ENCODE peak calls at places on chromosomes 12 and 14, in six cellular contexts. R, O, H, F, J and B are unnamed samples.

GRCh38 chr14:34387974-34388533 is 74.0 kb downstream of the SPTSSA start:
- DNase-seq in R (no peak), O (no peak), H (peak; percentile 36), F (no peak), J (no peak), B (peak; percentile 5)

GRCh38 chr12:95607642-95608041 is 56.4 kb upstream of the USP44 start:
- DNase-seq in R (no peak), O (peak; percentile 67), H (no peak), F (no peak), J (no peak), B (no peak)

GRCh38 chr14:101105045-101105444 is 201.5 kb upstream of the RTL1 start:
- DNase-seq in R (no peak), O (no peak), H (no peak), F (no peak), J (no peak), B (no peak)

GRCh38 chr12:3634348-3634747 is 118.6 kb downstream of the CRACR2A start:
- DNase-seq in R (no peak), O (no peak), H (no peak), F (no peak), J (no peak), B (no peak)

GRCh38 chr12:54050479-54050805 is 3.2 kb upstream of the HOXC4 start:
- DNase-seq in R (no peak), O (no peak), H (no peak), F (no peak), J (no peak), B (no peak)

GRCh38 chr12:109762673-109763191 is 49.1 kb downstream of the FAM222A start:
- DNase-seq in R (no peak), O (no peak), H (no peak), F (no peak), J (peak; percentile 27), B (no peak)

GRCh38 chr12:3077572-3078081 is 448 bp downstream of the TSPAN9 start:
- DNase-seq in R (no peak), O (no peak), H (peak; percentile 36), F (no peak), J (no peak), B (no peak)

GRCh38 chr12:109130755-109131521 is 14.6 kb downstream of the ACACB start:
- DNase-seq in R (no peak), O (peak; percentile 11), H (no peak), F (no peak), J (no peak), B (no peak)

GRCh38 chr14:93939304-93940229 is 12.4 kb downstream of the FAM181A start:
- DNase-seq in R (peak; percentile 41), O (peak; percentile 65), H (peak; percentile 47), F (no peak), J (peak; percentile 96), B (peak; percentile 36)

GRCh38 chr12:111937429-111937828 is 75.5 kb downstream of the TMEM116 start:
- DNase-seq in R (no peak), O (no peak), H (peak; percentile 65), F (no peak), J (no peak), B (no peak)

GRCh38 chr12:50112456-50113218 is 601 bp downstream of the COX14 start:
- DNase-seq in R (peak; percentile 55), O (no peak), H (no peak), F (peak; percentile 52), J (no peak), B (peak; percentile 52)

GRCh38 chr14:54676822-54677708 is 110.1 kb downstream of the SAMD4A start:
- DNase-seq in R (peak; percentile 31), O (no peak), H (peak; percentile 99), F (peak; percentile 82), J (no peak), B (peak; percentile 88)

GRCh38 chr12:131203666-131204415 is 250.1 kb downstream of the ADGRD1 start:
- DNase-seq in R (no peak), O (no peak), H (no peak), F (no peak), J (peak; percentile 46), B (no peak)

GRCh38 chr12:106197906-106198623 is 49.8 kb downstream of the CKAP4 start:
- DNase-seq in R (no peak), O (no peak), H (no peak), F (no peak), J (no peak), B (no peak)

GRCh38 chr12:106342397-106343212 is 14.9 kb upstream of the POLR3B start:
- DNase-seq in R (peak; percentile 74), O (no peak), H (peak; percentile 76), F (peak; percentile 47), J (no peak), B (peak; percentile 14)

GRCh38 chr12:26736563-26737486 is 96.2 kb downstream of the ITPR2 start:
- DNase-seq in R (no peak), O (no peak), H (peak; percentile 65), F (no peak), J (no peak), B (peak; percentile 8)

GRCh38 chr12:110661337-110661972 is 27.5 kb downstream of the HVCN1 start:
- DNase-seq in R (no peak), O (no peak), H (no peak), F (no peak), J (no peak), B (no peak)

GRCh38 chr14:61218765-61219164 is 62.4 kb downstream of the TMEM30B start:
- DNase-seq in R (no peak), O (no peak), H (no peak), F (no peak), J (no peak), B (no peak)

GRCh38 chr12:6444031-6444430 is 724 bp upstream of the CD27 start:
- DNase-seq in R (no peak), O (no peak), H (no peak), F (no peak), J (no peak), B (no peak)

GRCh38 chr12:42235426-42235825 is 2.6 kb downstream of the YAF2 start:
- DNase-seq in R (no peak), O (no peak), H (no peak), F (no peak), J (no peak), B (no peak)

GRCh38 chr12:124632510-124632909 is 65.1 kb upstream of the NCOR2 start:
- DNase-seq in R (no peak), O (no peak), H (peak; percentile 32), F (no peak), J (no peak), B (peak; percentile 45)

GRCh38 chr14:104142136-104143041 is 4.0 kb downstream of the KIF26A start:
- DNase-seq in R (no peak), O (no peak), H (no peak), F (no peak), J (peak; percentile 44), B (no peak)